ENCODE peak calls at places on chromosomes 6 and 20, in five cellular contexts. U is IMR-90, O is A549, X is HepG2, Q is K562. M is an unnamed sample.

GRCh38 chr20:11845311-11845710 is 72.4 kb upstream of the BTBD3 start:
- DNase-seq in U (peak), O (no peak), X (no peak), Q (no peak), M (no peak)

GRCh38 chr6:15793288-15793687 is 130.5 kb upstream of the DTNBP1 start:
- DNase-seq in U (peak), O (no peak), X (no peak), Q (peak), M (no peak)

GRCh38 chr6:144252289-144252688 is 32.8 kb upstream of the UTRN start:
- DNase-seq in U (no peak), O (no peak), X (no peak), Q (no peak), M (no peak)

GRCh38 chr20:14117768-14118167 is 122.5 kb downstream of the MACROD2 start:
- DNase-seq in U (no peak), O (no peak), X (no peak), Q (no peak), M (no peak)

GRCh38 chr6:170080828-170081368 is 210.0 kb downstream of the DLL1 start:
- DNase-seq in U (no peak), O (no peak), X (no peak), Q (no peak), M (no peak)

GRCh38 chr6:77467038-77467437 is 3.7 kb upstream of the HTR1B start:
- DNase-seq in U (peak), O (no peak), X (no peak), Q (no peak), M (no peak)

GRCh38 chr6:128554302-128554701 is 33.9 kb upstream of the PTPRK start:
- DNase-seq in U (no peak), O (no peak), X (peak), Q (no peak), M (no peak)

GRCh38 chr20:52192296-52193007 is 873 bp upstream of the ZFP64 start:
- DNase-seq in U (no peak), O (peak), X (peak), Q (peak), M (no peak)

GRCh38 chr6:144362042-144363018 is 77.2 kb downstream of the UTRN start:
- DNase-seq in U (no peak), O (peak), X (peak), Q (no peak), M (no peak)

GRCh38 chr6:11538049-11538798 is 675 bp downstream of the TMEM170B start:
- DNase-seq in U (no peak), O (no peak), X (no peak), Q (peak), M (no peak)

GRCh38 chr6:170462366-170463020 is 90.6 kb downstream of the PSMB1 start:
- DNase-seq in U (no peak), O (no peak), X (no peak), Q (no peak), M (no peak)

GRCh38 chr6:129500958-129501381 is 209.0 kb downstream of the ARHGAP18 start:
- DNase-seq in U (peak), O (peak), X (peak), Q (peak), M (no peak)

GRCh38 chr6:52507557-52508260 is 69.2 kb downstream of the TRAM2 start:
- DNase-seq in U (peak), O (peak), X (no peak), Q (no peak), M (no peak)

GRCh38 chr6:41272591-41273175 is 13.8 kb downstream of the TREM1 start:
- DNase-seq in U (no peak), O (no peak), X (no peak), Q (no peak), M (no peak)

GRCh38 chr6:6678185-6678671 is 89.7 kb downstream of the LY86 start:
- DNase-seq in U (peak), O (peak), X (peak), Q (peak), M (no peak)

GRCh38 chr6:133623065-133623464 is 265.8 kb upstream of the TCF21 start:
- DNase-seq in U (peak), O (peak), X (no peak), Q (no peak), M (no peak)

DNA sequence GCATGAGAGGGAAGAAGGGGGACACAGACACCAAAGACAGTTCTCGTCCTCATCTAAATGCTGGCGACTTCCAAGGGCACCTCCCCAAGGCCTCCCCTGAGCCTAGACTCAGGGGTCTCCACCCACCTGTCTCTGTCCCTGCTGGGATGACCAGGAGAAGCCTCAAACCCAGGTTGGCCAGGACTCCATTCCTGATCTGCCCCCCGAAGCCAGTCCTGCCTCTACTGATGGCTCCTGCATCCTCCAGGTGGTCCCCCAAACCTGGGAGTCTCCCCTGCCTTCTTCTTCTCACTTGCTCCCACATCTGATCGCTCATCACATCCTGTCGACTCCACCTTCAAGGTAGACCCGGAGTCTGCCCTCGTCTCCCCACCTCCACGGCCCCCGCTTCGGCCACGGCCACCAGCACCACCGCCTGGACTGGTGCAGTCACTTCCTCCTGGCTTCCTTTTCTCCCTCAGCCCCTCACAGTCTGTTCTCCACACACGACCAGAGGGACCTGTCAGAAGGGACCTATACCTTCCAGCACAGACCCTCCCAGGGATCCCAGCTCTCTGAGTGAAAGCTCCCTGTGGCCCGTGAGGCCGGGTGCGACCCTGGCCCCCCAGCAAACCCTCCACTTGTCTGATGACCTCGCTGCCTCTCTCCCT is 92.1 kb downstream of the CEBPB start:
- DNase-seq in U (no peak), O (no peak), X (no peak), Q (no peak), M (no peak)
- TF ChIP-seq RAD21 in U (no peak), O (no peak), X (peak), Q (peak), M (peak)

GRCh38 chr6:80468398-80468797 is 361.9 kb downstream of the BCKDHB start:
- DNase-seq in U (no peak), O (no peak), X (peak), Q (no peak), M (no peak)

GRCh38 chr6:80464901-80465300 is 358.4 kb downstream of the BCKDHB start:
- DNase-seq in U (no peak), O (no peak), X (no peak), Q (no peak), M (no peak)

GRCh38 chr6:80465513-80465912 is 359.0 kb downstream of the BCKDHB start:
- DNase-seq in U (peak), O (no peak), X (no peak), Q (no peak), M (no peak)

GRCh38 chr6:80466981-80467380 is 360.5 kb downstream of the BCKDHB start:
- DNase-seq in U (no peak), O (no peak), X (no peak), Q (no peak), M (no peak)

GRCh38 chr6:80467408-80467807 is 360.9 kb downstream of the BCKDHB start:
- DNase-seq in U (no peak), O (no peak), X (no peak), Q (no peak), M (no peak)
- TF ChIP-seq RFX5 in U (no peak), O (no peak), X (no peak), Q (no peak), M (no peak)

GRCh38 chr6:158706369-158706982 is 56.6 kb downstream of the SYTL3 start:
- DNase-seq in U (peak), O (peak), X (peak), Q (peak), M (no peak)
- TF ChIP-seq MAFK in U (no peak), O (no peak), X (no peak), Q (no peak), M (no peak)

GRCh38 chr6:107355659-107356058 is 103.7 kb downstream of the PDSS2 start:
- DNase-seq in U (no peak), O (no peak), X (no peak), Q (no peak), M (no peak)
- TF ChIP-seq RAD21 in U (no peak), O (no peak), X (no peak), Q (no peak), M (no peak)

DNA sequence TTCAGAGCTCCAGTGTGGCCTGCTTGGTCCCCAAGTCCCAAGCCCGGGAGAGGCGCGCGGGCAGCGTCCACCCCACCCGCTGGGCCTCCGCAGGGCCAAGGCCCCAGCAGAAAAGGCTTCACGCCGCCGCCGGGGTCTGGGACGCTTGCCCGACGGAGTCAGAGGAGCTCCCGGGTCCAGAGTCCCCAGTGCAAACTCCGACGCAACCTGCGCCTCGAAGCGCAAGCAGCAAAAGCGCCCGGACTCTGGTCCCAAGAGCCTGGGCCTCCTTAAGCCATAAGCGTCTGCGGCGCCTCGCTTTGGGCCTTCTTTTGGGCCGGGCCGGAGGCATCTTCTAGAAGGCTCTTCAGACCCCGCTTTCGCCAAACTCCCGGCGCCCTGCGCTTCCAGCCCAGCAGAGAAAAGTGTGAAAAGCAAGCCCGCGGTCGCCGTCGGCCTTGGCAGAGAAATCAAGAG is 1.4 kb downstream of the TBX18 start:
- DNase-seq in U (no peak), O (no peak), X (no peak), Q (no peak), M (peak)
- TF ChIP-seq RFX5 in U (no peak), O (no peak), X (no peak), Q (no peak), M (no peak)

DNA sequence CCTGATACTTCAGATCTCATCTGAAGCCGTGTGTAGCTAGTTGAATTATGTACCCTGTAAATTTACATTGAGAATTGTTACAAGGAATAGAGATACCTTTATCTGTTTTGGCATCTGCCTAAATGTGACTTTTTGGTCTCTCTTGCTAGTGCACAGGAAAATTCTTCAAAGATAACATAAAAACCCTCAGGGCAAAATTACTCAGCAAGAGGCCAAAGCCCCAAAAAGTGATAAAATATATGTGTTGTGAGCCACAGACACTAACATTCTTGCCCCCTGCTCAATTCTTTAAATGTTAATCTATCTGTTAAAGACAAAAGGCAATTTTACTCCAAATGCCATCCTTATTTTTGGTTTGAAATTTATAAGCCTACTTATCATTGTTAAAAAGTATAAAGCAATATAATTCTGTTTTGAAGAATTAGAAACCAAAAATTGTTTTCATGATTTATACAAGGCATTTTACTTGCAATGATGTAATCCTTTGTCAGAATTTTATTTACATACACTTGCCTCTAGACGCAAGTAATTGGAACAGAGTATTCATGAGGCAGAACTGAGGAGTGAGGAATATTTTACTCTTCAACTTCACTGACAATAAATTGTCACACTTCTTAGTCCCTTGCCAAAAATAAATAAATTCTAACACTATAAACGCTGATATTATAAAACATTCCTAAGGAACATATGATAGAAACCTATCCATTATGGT is 186.2 kb downstream of the EPM2A start:
- DNase-seq in U (peak), O (no peak), X (no peak), Q (no peak), M (no peak)
- TF ChIP-seq MAFK in U (no peak), O (no peak), X (no peak), Q (no peak), M (no peak)

DNA sequence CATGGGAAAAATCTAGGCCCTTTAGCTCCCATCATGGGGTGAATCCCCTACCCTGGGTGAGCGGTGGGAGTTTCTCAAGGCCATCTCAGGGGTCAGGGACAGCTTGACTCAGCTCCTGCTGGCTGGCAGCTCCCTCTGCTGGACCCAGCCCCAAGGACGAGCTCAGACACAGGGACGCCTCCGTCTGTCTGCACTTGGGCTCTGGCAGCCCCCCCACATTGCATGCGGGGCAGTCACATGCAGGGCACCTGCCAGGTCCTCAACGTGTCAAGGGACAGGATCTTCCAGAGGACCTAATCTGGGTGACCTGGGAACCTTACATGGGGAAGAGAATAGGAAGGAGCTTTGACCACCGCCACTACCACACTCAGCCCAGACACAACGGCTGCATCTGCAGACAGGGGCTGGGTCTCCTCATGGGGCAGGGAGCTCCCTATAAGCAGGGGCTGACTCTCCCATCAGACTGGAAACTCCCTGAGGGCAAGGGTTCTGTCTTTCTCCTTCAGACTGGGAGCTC is 173.4 kb downstream of the MRPL14 start:
- DNase-seq in U (no peak), O (no peak), X (peak), Q (no peak), M (peak)
- TF ChIP-seq RAD21 in U (peak), O (no peak), X (peak), Q (peak), M (peak)

DNA sequence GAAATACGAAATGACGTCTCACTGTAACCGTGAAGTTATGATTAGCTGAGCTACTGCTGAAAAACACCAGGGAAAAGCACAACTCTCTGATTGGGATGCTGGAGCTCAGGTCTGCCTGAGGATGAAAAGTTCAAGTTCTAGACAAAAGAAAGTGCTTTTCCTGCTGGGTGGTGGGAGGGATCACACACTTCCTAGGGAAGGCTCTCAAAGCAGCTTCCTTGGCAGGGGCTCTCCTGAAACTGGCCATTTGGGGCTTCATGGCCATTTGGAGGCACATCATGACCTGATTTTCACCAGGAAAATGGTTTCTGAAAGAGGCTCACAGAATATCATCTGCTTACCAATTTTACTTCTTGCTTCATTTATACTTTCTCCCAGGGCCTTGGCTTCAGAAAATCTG is 97.1 kb upstream of the KCNK16 start:
- DNase-seq in U (no peak), O (no peak), X (no peak), Q (no peak), M (no peak)
- TF ChIP-seq RFX5 in U (no peak), O (no peak), X (no peak), Q (no peak), M (no peak)